ENCODE peak calls at places on chromosomes 4 and X, in nine cellular contexts. L is memory B cell; K is choroid plexus epithelial cell; T is KG1; I is AG08395; S is substantia nigra; M is WTC11; J is KBM-7; H is effector CD4-positive, alpha-beta T cell. G is an unnamed sample.

GRCh38 chrX:8913665-8914409 is 112.7 kb upstream of the FAM9A start:
- DNase-seq in J (no peak), M (no peak), S (no peak), K (peak), I (peak), L (no peak), H (no peak), T (no peak), G (peak)

GRCh38 chr4:188942606-188943005 is 803.4 kb downstream of the TRIML1 start:
- DNase-seq in L (no peak), K (no peak), S (no peak), H (no peak), M (no peak), J (no peak), I (no peak), T (no peak), G (peak)

GRCh38 chr4:119508281-119508680 is 120.3 kb downstream of the PDE5A start:
- DNase-seq in S (no peak), T (no peak), J (no peak), M (no peak), H (no peak), L (no peak), K (peak), I (no peak), G (no peak)

GRCh38 chr4:33649015-33649414 is 2595.3 kb downstream of the ARAP2 start:
- DNase-seq in S (no peak), I (peak), J (no peak), M (no peak), H (no peak), L (no peak), T (no peak), K (peak), G (peak)

GRCh38 chrX:135973025-135973547 is 702 bp downstream of the MMGT1 start:
- DNase-seq in T (no peak), H (no peak), I (no peak), K (peak), S (no peak), J (no peak), M (no peak), L (no peak), G (peak)

GRCh38 chrX:34275710-34276109 is 143.6 kb upstream of the FAM47A start:
- DNase-seq in S (no peak), M (no peak), H (no peak), K (no peak), J (no peak), T (no peak), I (no peak), L (no peak), G (no peak)

GRCh38 chr4:114606240-114606639 is 7.6 kb downstream of the UGT8 start:
- DNase-seq in K (no peak), H (no peak), T (no peak), L (no peak), S (no peak), M (peak), J (no peak), I (no peak), G (no peak)

GRCh38 chr4:85543832-85544231 is 68.9 kb downstream of the ARHGAP24 start:
- DNase-seq in S (no peak), T (no peak), K (peak), I (peak), H (no peak), J (no peak), M (no peak), L (no peak), G (peak)

GRCh38 chrX:56564182-56564885 is 907 bp downstream of the UBQLN2 start:
- DNase-seq in J (peak), K (peak), L (peak), T (no peak), H (no peak), I (no peak), M (no peak), S (peak), G (peak)

GRCh38 chr4:171718069-171718468 is 95.1 kb upstream of the GALNTL6 start:
- DNase-seq in K (no peak), I (no peak), M (no peak), J (no peak), L (no peak), S (no peak), H (no peak), T (no peak), G (no peak)

GRCh38 chrX:46485897-46486296 is 59.3 kb downstream of the ZNF674 start:
- DNase-seq in I (no peak), S (no peak), H (no peak), M (peak), J (no peak), T (no peak), L (no peak), K (no peak), G (no peak)

GRCh38 chrX:113986427-113986826 is 597.5 kb upstream of the HTR2C start:
- DNase-seq in J (no peak), H (no peak), L (no peak), I (no peak), S (no peak), M (no peak), K (no peak), T (no peak), G (no peak)

GRCh38 chr4:107283587-107284559 is 247.8 kb upstream of the DKK2 start:
- DNase-seq in L (no peak), M (no peak), J (no peak), K (peak), H (no peak), I (peak), T (no peak), S (no peak), G (peak)

GRCh38 chrX:103918050-103918449 is 44.4 kb upstream of the TMSB15B start:
- DNase-seq in K (peak), T (peak), L (peak), I (peak), H (no peak), J (peak), M (peak), S (peak), G (peak)

GRCh38 chr4:85928775-85929585 is 430.9 kb downstream of the MAPK10 start:
- DNase-seq in S (no peak), H (no peak), L (no peak), J (no peak), M (no peak), T (no peak), I (peak), K (peak), G (peak)

GRCh38 chr4:94455081-94455480 is 3.3 kb downstream of the PDLIM5 start:
- DNase-seq in K (peak), H (no peak), T (no peak), I (peak), L (no peak), J (no peak), S (no peak), M (no peak), G (peak)

GRCh38 chr4:6768539-6768905 is 14.0 kb upstream of the KIAA0232 start:
- DNase-seq in K (no peak), L (no peak), S (no peak), H (no peak), I (peak), M (no peak), T (no peak), J (peak), G (peak)

GRCh38 chrX:129522184-129523059 is 868 bp downstream of the SMARCA1 start:
- DNase-seq in T (no peak), L (no peak), H (no peak), I (peak), M (peak), S (peak), K (peak), J (peak), G (peak)

GRCh38 chr4:24794916-24795665 is at the start of gene SOD3:
- DNase-seq in M (peak), L (no peak), I (peak), T (no peak), H (no peak), K (peak), S (peak), J (no peak), G (peak)

GRCh38 chr4:91963489-91963888 is 340.3 kb upstream of the GRID2 start:
- DNase-seq in T (no peak), M (no peak), I (no peak), J (no peak), K (peak), L (no peak), S (no peak), H (no peak), G (peak)

GRCh38 chrX:331145-331771 is 12.7 kb upstream of the GTPBP6 start:
- DNase-seq in J (no peak), T (no peak), I (peak), M (peak), S (no peak), K (peak), H (no peak), L (no peak), G (peak)

GRCh38 chrX:462853-463252 is 76.1 kb upstream of the PPP2R3B start:
- DNase-seq in M (no peak), S (no peak), L (no peak), K (no peak), H (no peak), I (no peak), T (no peak), J (no peak), G (no peak)

GRCh38 chrX:25648790-25649189 is 489.4 kb upstream of the MAGEB18 start:
- DNase-seq in I (no peak), S (no peak), T (no peak), K (no peak), H (no peak), L (no peak), J (no peak), M (no peak), G (no peak)

GRCh38 chr4:30208731-30209435 is 511.3 kb upstream of the PCDH7 start:
- DNase-seq in L (no peak), S (no peak), I (no peak), T (no peak), K (peak), J (no peak), H (no peak), M (no peak), G (peak)

GRCh38 chr4:82469776-82470345 is 39.5 kb downstream of the ENOPH1 start:
- DNase-seq in H (no peak), K (peak), M (no peak), T (no peak), J (peak), I (peak), S (peak), L (no peak), G (peak)

GRCh38 chr4:15352508-15352907 is 75.3 kb upstream of the C1QTNF7 start:
- DNase-seq in S (no peak), I (peak), M (no peak), K (no peak), J (no peak), T (no peak), H (no peak), L (no peak), G (peak)

GRCh38 chrX:100376581-100376980 is 33.5 kb downstream of the PCDH19 start:
- DNase-seq in M (no peak), H (no peak), T (no peak), L (no peak), I (peak), S (no peak), K (peak), J (no peak), G (peak)

GRCh38 chr4:78162821-78163220 is 105.7 kb downstream of the FRAS1 start:
- DNase-seq in M (no peak), S (no peak), I (no peak), H (no peak), J (no peak), T (no peak), L (no peak), K (no peak), G (no peak)

GRCh38 chr4:38873290-38873949 is 5.8 kb downstream of the FAM114A1 start:
- DNase-seq in L (no peak), I (no peak), S (no peak), M (no peak), J (peak), K (no peak), T (no peak), H (no peak), G (no peak)

GRCh38 chrX:19361701-19362100 is 18.0 kb downstream of the PDHA1 start:
- DNase-seq in J (no peak), T (no peak), K (no peak), L (no peak), M (no peak), I (no peak), H (no peak), S (no peak), G (no peak)

GRCh38 chr4:25233737-25234389 is at the start of gene PI4K2B:
- DNase-seq in L (peak), I (peak), T (peak), H (peak), J (peak), M (peak), S (peak), K (peak), G (peak)

GRCh38 chr4:184680698-184681097 is 31.2 kb downstream of the PRIMPOL start:
- DNase-seq in M (no peak), L (no peak), H (no peak), I (no peak), T (no peak), K (no peak), S (no peak), J (no peak), G (no peak)

GRCh38 chr4:4425119-4425690 is 38.3 kb downstream of the NSG1 start:
- DNase-seq in H (no peak), S (no peak), L (no peak), I (no peak), M (peak), T (no peak), K (peak), J (no peak), G (peak)

GRCh38 chr4:6909970-6910339 is 329 bp downstream of the TBC1D14 start:
- DNase-seq in I (no peak), H (peak), T (no peak), J (no peak), M (no peak), K (no peak), L (no peak), S (no peak), G (no peak)

GRCh38 chr4:182042945-182043344 is 200.3 kb upstream of the TENM3 start:
- DNase-seq in L (no peak), S (no peak), I (no peak), T (no peak), M (no peak), J (no peak), H (no peak), K (no peak), G (no peak)

GRCh38 chr4:47643845-47644244 is 158.8 kb downstream of the ATP10D start:
- DNase-seq in L (no peak), J (no peak), I (no peak), T (no peak), H (no peak), M (no peak), S (no peak), K (no peak), G (no peak)

GRCh38 chrX:95640226-95640625 is 1044.4 kb upstream of the DIAPH2 start:
- DNase-seq in H (no peak), T (no peak), S (no peak), M (no peak), L (no peak), I (no peak), J (no peak), K (no peak), G (no peak)